ENCODE peak calls at places on chromosome 1, in nine cellular contexts. One of them, this sample, is unnamed.

GRCh38 chr1:18739408-18739807 is 108.8 kb downstream of the PAX7 start:
- DNase-seq in astrocyte of the spinal cord: no peak
- DNase-seq in hepatocyte: no peak
- DNase-seq in colonic mucosa: peak
- DNase-seq in DMS53: no peak
- DNase-seq in pancreas: no peak
- DNase-seq in NCI-H1105 treated with DMSO at 0.1 percent for 48 hours: no peak
- DNase-seq in stimulated activated naive CD8-positive, alpha-beta T cell treated with anti-CD3 and anti-CD28 coated beads, Interleukin-15, amount 100 ng/mL, for 72 hours: no peak
- DNase-seq in stimulated activated CD4-positive, alpha-beta T cell treated with anti-CD3 and anti-CD28 coated beads, Interleukin-2, amount 100 ng/mL, for 24 hours: no peak
- DNase-seq in this sample: no peak

GRCh38 chr1:85275701-85276289 is 637 bp downstream of the BCL10 start:
- DNase-seq in DMS53: peak
- DNase-seq in stimulated activated naive CD8-positive, alpha-beta T cell treated with anti-CD3 and anti-CD28 coated beads, Interleukin-15, amount 100 ng/mL, for 72 hours: peak
- DNase-seq in hepatocyte: peak
- DNase-seq in NCI-H1105 treated with DMSO at 0.1 percent for 48 hours: no peak
- DNase-seq in astrocyte of the spinal cord: no peak
- DNase-seq in stimulated activated CD4-positive, alpha-beta T cell treated with anti-CD3 and anti-CD28 coated beads, Interleukin-2, amount 100 ng/mL, for 24 hours: no peak
- DNase-seq in colonic mucosa: no peak
- DNase-seq in pancreas: no peak
- DNase-seq in this sample: no peak

GRCh38 chr1:54003249-54003646 is 14.7 kb downstream of the LDLRAD1 start:
- DNase-seq in NCI-H1105 treated with DMSO at 0.1 percent for 48 hours: no peak
- DNase-seq in stimulated activated naive CD8-positive, alpha-beta T cell treated with anti-CD3 and anti-CD28 coated beads, Interleukin-15, amount 100 ng/mL, for 72 hours: no peak
- DNase-seq in pancreas: no peak
- DNase-seq in hepatocyte: no peak
- DNase-seq in DMS53: no peak
- DNase-seq in colonic mucosa: no peak
- DNase-seq in astrocyte of the spinal cord: no peak
- DNase-seq in stimulated activated CD4-positive, alpha-beta T cell treated with anti-CD3 and anti-CD28 coated beads, Interleukin-2, amount 100 ng/mL, for 24 hours: no peak
- DNase-seq in this sample: no peak

GRCh38 chr1:202072211-202072610 is 50.5 kb upstream of the GPR37L1 start:
- DNase-seq in astrocyte of the spinal cord: no peak
- DNase-seq in hepatocyte: no peak
- DNase-seq in stimulated activated CD4-positive, alpha-beta T cell treated with anti-CD3 and anti-CD28 coated beads, Interleukin-2, amount 100 ng/mL, for 24 hours: no peak
- DNase-seq in DMS53: no peak
- DNase-seq in pancreas: no peak
- DNase-seq in NCI-H1105 treated with DMSO at 0.1 percent for 48 hours: no peak
- DNase-seq in colonic mucosa: peak
- DNase-seq in stimulated activated naive CD8-positive, alpha-beta T cell treated with anti-CD3 and anti-CD28 coated beads, Interleukin-15, amount 100 ng/mL, for 72 hours: no peak
- DNase-seq in this sample: no peak

GRCh38 chr1:231683439-231684165 is 57.0 kb downstream of the DISC1 start:
- DNase-seq in colonic mucosa: no peak
- DNase-seq in hepatocyte: no peak
- DNase-seq in DMS53: peak
- DNase-seq in astrocyte of the spinal cord: peak
- DNase-seq in pancreas: no peak
- DNase-seq in stimulated activated CD4-positive, alpha-beta T cell treated with anti-CD3 and anti-CD28 coated beads, Interleukin-2, amount 100 ng/mL, for 24 hours: no peak
- DNase-seq in NCI-H1105 treated with DMSO at 0.1 percent for 48 hours: peak
- DNase-seq in stimulated activated naive CD8-positive, alpha-beta T cell treated with anti-CD3 and anti-CD28 coated beads, Interleukin-15, amount 100 ng/mL, for 72 hours: no peak
- DNase-seq in this sample: no peak

GRCh38 chr1:171743014-171743870 is 1.4 kb upstream of the VAMP4 start:
- DNase-seq in DMS53: peak
- DNase-seq in stimulated activated naive CD8-positive, alpha-beta T cell treated with anti-CD3 and anti-CD28 coated beads, Interleukin-15, amount 100 ng/mL, for 72 hours: no peak
- DNase-seq in hepatocyte: peak
- DNase-seq in stimulated activated CD4-positive, alpha-beta T cell treated with anti-CD3 and anti-CD28 coated beads, Interleukin-2, amount 100 ng/mL, for 24 hours: no peak
- DNase-seq in astrocyte of the spinal cord: peak
- DNase-seq in colonic mucosa: peak
- DNase-seq in NCI-H1105 treated with DMSO at 0.1 percent for 48 hours: no peak
- DNase-seq in pancreas: no peak
- DNase-seq in this sample: no peak

GRCh38 chr1:15410884-15411245 is 1.2 kb downstream of the EFHD2 start:
- DNase-seq in DMS53: no peak
- DNase-seq in stimulated activated CD4-positive, alpha-beta T cell treated with anti-CD3 and anti-CD28 coated beads, Interleukin-2, amount 100 ng/mL, for 24 hours: peak
- DNase-seq in stimulated activated naive CD8-positive, alpha-beta T cell treated with anti-CD3 and anti-CD28 coated beads, Interleukin-15, amount 100 ng/mL, for 72 hours: no peak
- DNase-seq in pancreas: peak
- DNase-seq in hepatocyte: no peak
- DNase-seq in NCI-H1105 treated with DMSO at 0.1 percent for 48 hours: no peak
- DNase-seq in astrocyte of the spinal cord: no peak
- DNase-seq in colonic mucosa: peak
- DNase-seq in this sample: no peak

GRCh38 chr1:162902372-162902771 is 41.4 kb upstream of the CCDC190 start:
- DNase-seq in colonic mucosa: no peak
- DNase-seq in stimulated activated CD4-positive, alpha-beta T cell treated with anti-CD3 and anti-CD28 coated beads, Interleukin-2, amount 100 ng/mL, for 24 hours: no peak
- DNase-seq in stimulated activated naive CD8-positive, alpha-beta T cell treated with anti-CD3 and anti-CD28 coated beads, Interleukin-15, amount 100 ng/mL, for 72 hours: no peak
- DNase-seq in hepatocyte: no peak
- DNase-seq in DMS53: no peak
- DNase-seq in NCI-H1105 treated with DMSO at 0.1 percent for 48 hours: no peak
- DNase-seq in pancreas: no peak
- DNase-seq in astrocyte of the spinal cord: peak
- DNase-seq in this sample: no peak

GRCh38 chr1:205445653-205445955 is 10.2 kb downstream of the BLACAT1 start:
- DNase-seq in NCI-H1105 treated with DMSO at 0.1 percent for 48 hours: no peak
- DNase-seq in hepatocyte: no peak
- DNase-seq in DMS53: no peak
- DNase-seq in stimulated activated CD4-positive, alpha-beta T cell treated with anti-CD3 and anti-CD28 coated beads, Interleukin-2, amount 100 ng/mL, for 24 hours: no peak
- DNase-seq in astrocyte of the spinal cord: no peak
- DNase-seq in stimulated activated naive CD8-positive, alpha-beta T cell treated with anti-CD3 and anti-CD28 coated beads, Interleukin-15, amount 100 ng/mL, for 72 hours: no peak
- DNase-seq in pancreas: no peak
- DNase-seq in colonic mucosa: no peak
- DNase-seq in this sample: no peak

GRCh38 chr1:245060684-245061374 is 94.0 kb upstream of the KIF26B start:
- DNase-seq in astrocyte of the spinal cord: peak
- DNase-seq in hepatocyte: peak
- DNase-seq in colonic mucosa: peak
- DNase-seq in stimulated activated naive CD8-positive, alpha-beta T cell treated with anti-CD3 and anti-CD28 coated beads, Interleukin-15, amount 100 ng/mL, for 72 hours: no peak
- DNase-seq in DMS53: no peak
- DNase-seq in pancreas: peak
- DNase-seq in stimulated activated CD4-positive, alpha-beta T cell treated with anti-CD3 and anti-CD28 coated beads, Interleukin-2, amount 100 ng/mL, for 24 hours: no peak
- DNase-seq in NCI-H1105 treated with DMSO at 0.1 percent for 48 hours: no peak
- DNase-seq in this sample: no peak

GRCh38 chr1:110513511-110513910 is 5.5 kb downstream of the KCNA10 start:
- DNase-seq in NCI-H1105 treated with DMSO at 0.1 percent for 48 hours: no peak
- DNase-seq in stimulated activated naive CD8-positive, alpha-beta T cell treated with anti-CD3 and anti-CD28 coated beads, Interleukin-15, amount 100 ng/mL, for 72 hours: no peak
- DNase-seq in colonic mucosa: no peak
- DNase-seq in stimulated activated CD4-positive, alpha-beta T cell treated with anti-CD3 and anti-CD28 coated beads, Interleukin-2, amount 100 ng/mL, for 24 hours: no peak
- DNase-seq in pancreas: no peak
- DNase-seq in DMS53: peak
- DNase-seq in hepatocyte: peak
- DNase-seq in astrocyte of the spinal cord: no peak
- DNase-seq in this sample: no peak

GRCh38 chr1:4108741-4109625 is 208.9 kb upstream of the C1orf174 start:
- DNase-seq in hepatocyte: peak
- DNase-seq in DMS53: no peak
- DNase-seq in stimulated activated naive CD8-positive, alpha-beta T cell treated with anti-CD3 and anti-CD28 coated beads, Interleukin-15, amount 100 ng/mL, for 72 hours: no peak
- DNase-seq in NCI-H1105 treated with DMSO at 0.1 percent for 48 hours: no peak
- DNase-seq in stimulated activated CD4-positive, alpha-beta T cell treated with anti-CD3 and anti-CD28 coated beads, Interleukin-2, amount 100 ng/mL, for 24 hours: no peak
- DNase-seq in astrocyte of the spinal cord: no peak
- DNase-seq in colonic mucosa: no peak
- DNase-seq in pancreas: no peak
- DNase-seq in this sample: no peak

GRCh38 chr1:118627435-118627834 is 360.7 kb downstream of the TBX15 start:
- DNase-seq in astrocyte of the spinal cord: no peak
- DNase-seq in pancreas: no peak
- DNase-seq in colonic mucosa: no peak
- DNase-seq in stimulated activated CD4-positive, alpha-beta T cell treated with anti-CD3 and anti-CD28 coated beads, Interleukin-2, amount 100 ng/mL, for 24 hours: no peak
- DNase-seq in NCI-H1105 treated with DMSO at 0.1 percent for 48 hours: no peak
- DNase-seq in hepatocyte: no peak
- DNase-seq in stimulated activated naive CD8-positive, alpha-beta T cell treated with anti-CD3 and anti-CD28 coated beads, Interleukin-15, amount 100 ng/mL, for 72 hours: no peak
- DNase-seq in DMS53: no peak
- DNase-seq in this sample: no peak

GRCh38 chr1:219833214-219833816 is 95.0 kb downstream of the SLC30A10 start:
- DNase-seq in colonic mucosa: no peak
- DNase-seq in stimulated activated CD4-positive, alpha-beta T cell treated with anti-CD3 and anti-CD28 coated beads, Interleukin-2, amount 100 ng/mL, for 24 hours: no peak
- DNase-seq in astrocyte of the spinal cord: no peak
- DNase-seq in stimulated activated naive CD8-positive, alpha-beta T cell treated with anti-CD3 and anti-CD28 coated beads, Interleukin-15, amount 100 ng/mL, for 72 hours: no peak
- DNase-seq in hepatocyte: no peak
- DNase-seq in pancreas: no peak
- DNase-seq in DMS53: no peak
- DNase-seq in NCI-H1105 treated with DMSO at 0.1 percent for 48 hours: no peak
- DNase-seq in this sample: no peak